ENCODE peak calls at places on chromosomes 6 and 20, in eight cellular contexts. X is breast epithelium; V is tibial nerve; E is mammary epithelial cell; T is CD4-positive, CD25-positive, alpha-beta regulatory T cell; C is CD8-positive, alpha-beta memory T cell; Z is fibroblast of lung; B is transverse colon. A is an unnamed sample. For H3K9me3, the result is how much of the 10 kb centered on the place peaks cover.

GRCh38 chr6:105569706-105570105 is 166.8 kb upstream of the PREP start:
- DNase-seq in B (no peak), E (no peak), T (no peak), X (no peak), Z (no peak), C (no peak), V (no peak), A (no peak)

GRCh38 chr6:85726206-85726605 is 83.5 kb upstream of the SYNCRIP start:
- DNase-seq in V (no peak), Z (no peak), E (no peak), B (no peak), X (no peak), C (no peak), T (no peak), A (no peak)

GRCh38 chr6:9646346-9647042 is 768.4 kb downstream of the TFAP2A start:
- DNase-seq in E (peak), B (no peak), Z (peak), T (no peak), C (no peak), V (no peak), X (no peak), A (no peak)

GRCh38 chr20:57211949-57212889 is 54.2 kb downstream of the BMP7 start:
- DNase-seq in E (peak), V (peak), X (peak), Z (peak), C (no peak), B (peak), T (no peak), A (peak)

GRCh38 chr20:35981969-35982368 is 13.6 kb downstream of the CNBD2 start:
- DNase-seq in X (no peak), B (no peak), V (no peak), T (no peak), C (no peak), E (no peak), Z (no peak), A (no peak)

GRCh38 chr20:17704589-17705317 is 5.0 kb downstream of the BANF2 start:
- DNase-seq in X (no peak), B (no peak), C (no peak), E (no peak), Z (no peak), T (no peak), V (no peak), A (no peak)

GRCh38 chr20:2815242-2815900 is 584 bp downstream of the C20orf141 start:
- DNase-seq in Z (no peak), X (no peak), V (no peak), T (no peak), B (no peak), C (no peak), E (no peak), A (no peak)

GRCh38 chr6:149933036-149933435 is 8.8 kb upstream of the ULBP2 start:
- DNase-seq in Z (no peak), T (no peak), C (no peak), V (no peak), B (no peak), E (no peak), X (no peak), A (no peak)

GRCh38 chr6:52087498-52087999 is at the start of gene PKHD1:
- DNase-seq in V (no peak), T (no peak), E (peak), C (no peak), B (peak), Z (no peak), X (no peak), A (peak)

GRCh38 chr6:110415297-110415916 is at the start of gene DDO:
- DNase-seq in C (no peak), B (peak), X (peak), V (no peak), T (no peak), Z (peak), E (peak), A (peak)

GRCh38 chr6:76694779-76695178 is 622.3 kb upstream of the IMPG1 start:
- DNase-seq in V (no peak), Z (no peak), B (no peak), C (no peak), E (no peak), T (no peak), X (no peak), A (no peak)

GRCh38 chr20:43744121-43744520 is 17.3 kb upstream of the GTSF1L start:
- DNase-seq in Z (peak), V (no peak), X (no peak), B (no peak), C (no peak), E (peak), T (peak), A (no peak)

GRCh38 chr6:46509981-46510510 is 18.8 kb upstream of the RCAN2 start:
- DNase-seq in B (no peak), T (no peak), E (no peak), X (no peak), C (no peak), V (no peak), Z (no peak), A (no peak)

GRCh38 chr6:19896580-19897010 is 59.4 kb downstream of the ID4 start:
- DNase-seq in Z (no peak), B (no peak), E (peak), X (peak), V (peak), T (no peak), C (no peak), A (no peak)

GRCh38 chr20:9140172-9140760 is 71.4 kb downstream of the PLCB4 start:
- DNase-seq in Z (peak), T (no peak), V (no peak), X (no peak), B (no peak), E (no peak), C (no peak), A (no peak)

GRCh38 chr6:117270121-117270959 is 5.0 kb downstream of the VGLL2 start:
- DNase-seq in E (peak), Z (peak), X (no peak), C (no peak), B (no peak), V (no peak), T (no peak), A (no peak)

GRCh38 chr6:41092421-41093140 is 19.8 kb downstream of the NFYA start:
- DNase-seq in X (no peak), B (no peak), V (no peak), E (peak), C (no peak), Z (peak), T (peak), A (no peak)

GRCh38 chr6:113860165-113860955 is 3.2 kb downstream of the MARCKS start:
- DNase-seq in B (peak), V (peak), X (no peak), Z (peak), E (peak), C (no peak), T (no peak), A (peak)

GRCh38 chr6:141316236-141316635 is 816.5 kb upstream of the GJE1 start:
- DNase-seq in E (no peak), C (no peak), T (no peak), V (no peak), X (no peak), Z (peak), B (no peak), A (no peak)

GRCh38 chr6:169470790-169471189 is 217.1 kb upstream of the THBS2 start:
- DNase-seq in Z (no peak), B (no peak), E (no peak), T (no peak), X (no peak), C (no peak), V (no peak), A (no peak)
- H3K9me3 ChIP-seq in Z (under half), B (under half), E (under half), T (under half), X (under half), C (under half), V (under half), A (under half)

GRCh38 chr6:37569317-37569716 is 69.6 kb upstream of the CCDC167 start:
- DNase-seq in V (no peak), T (no peak), C (no peak), E (no peak), X (no peak), Z (no peak), B (no peak), A (no peak)
- H3K27ac ChIP-seq in V (no peak), T (no peak), C (no peak), E (no peak), X (no peak), Z (no peak), B (no peak), A (no peak)

GRCh38 chr6:154733610-154734379 is 579 bp downstream of the SCAF8 start:
- DNase-seq in B (peak), Z (peak), E (peak), T (peak), X (peak), C (peak), V (peak), A (peak)

GRCh38 chr6:154732538-154732823 is 735 bp upstream of the SCAF8 start:
- DNase-seq in T (no peak), E (no peak), X (no peak), B (no peak), V (no peak), Z (no peak), C (no peak), A (no peak)

GRCh38 chr6:154726887-154727286 is 6.3 kb upstream of the SCAF8 start:
- DNase-seq in T (no peak), V (no peak), C (no peak), B (no peak), E (no peak), Z (no peak), X (no peak), A (no peak)

GRCh38 chr6:154732824-154733609 is at the start of gene SCAF8:
- DNase-seq in Z (peak), X (peak), V (peak), B (peak), E (peak), C (peak), T (peak), A (peak)

DNA sequence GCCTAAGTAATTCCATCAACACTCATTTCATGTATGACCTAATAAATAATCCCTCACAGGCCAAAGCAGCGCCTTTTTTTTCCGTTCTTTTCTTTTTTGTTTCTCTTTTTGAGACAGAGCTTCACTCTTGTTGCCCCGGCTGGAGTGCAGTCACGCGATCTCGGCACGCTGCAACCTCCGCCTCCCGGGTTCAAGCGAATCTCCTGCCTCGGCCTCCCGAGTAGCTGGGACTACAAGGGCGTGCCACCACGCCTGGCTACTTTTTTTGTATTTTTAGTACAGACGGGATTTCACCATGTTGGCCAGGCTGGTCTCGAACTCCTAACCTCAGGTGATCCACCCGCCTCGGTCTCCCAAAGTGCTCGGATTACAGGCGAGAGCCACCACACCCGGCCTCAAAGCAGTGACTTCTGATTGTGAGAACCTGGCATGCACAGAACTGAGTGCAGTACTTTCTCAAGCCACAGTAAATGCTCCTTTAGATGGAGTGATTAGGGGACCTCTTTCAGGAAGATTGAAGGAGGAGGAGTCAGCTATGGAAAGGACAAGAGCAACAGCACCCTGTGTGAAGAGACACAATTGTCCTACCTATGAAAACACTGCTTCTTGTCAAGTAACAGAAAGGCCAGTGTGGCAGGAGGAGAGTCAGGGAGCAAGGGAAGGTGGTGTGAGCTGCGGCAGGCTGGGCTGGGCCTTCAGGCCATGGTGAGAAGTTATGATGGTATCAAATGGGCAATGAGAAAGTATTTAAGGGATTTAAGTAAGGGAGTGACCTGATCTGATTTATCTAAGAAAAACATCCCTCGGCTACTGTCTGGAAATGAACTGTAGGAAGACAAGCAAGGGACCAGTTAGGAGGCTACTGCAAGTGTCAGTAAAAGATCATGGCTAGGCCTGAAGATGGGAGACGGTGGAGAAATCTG is 1.7 kb upstream of the SCAF8 start:
- DNase-seq in T (no peak), B (no peak), X (no peak), V (no peak), Z (no peak), E (no peak), C (no peak), A (no peak)
- H3K4me3 ChIP-seq in T (no peak), B (no peak), X (peak), V (no peak), Z (no peak), E (no peak), C (no peak), A (no peak)

DNA sequence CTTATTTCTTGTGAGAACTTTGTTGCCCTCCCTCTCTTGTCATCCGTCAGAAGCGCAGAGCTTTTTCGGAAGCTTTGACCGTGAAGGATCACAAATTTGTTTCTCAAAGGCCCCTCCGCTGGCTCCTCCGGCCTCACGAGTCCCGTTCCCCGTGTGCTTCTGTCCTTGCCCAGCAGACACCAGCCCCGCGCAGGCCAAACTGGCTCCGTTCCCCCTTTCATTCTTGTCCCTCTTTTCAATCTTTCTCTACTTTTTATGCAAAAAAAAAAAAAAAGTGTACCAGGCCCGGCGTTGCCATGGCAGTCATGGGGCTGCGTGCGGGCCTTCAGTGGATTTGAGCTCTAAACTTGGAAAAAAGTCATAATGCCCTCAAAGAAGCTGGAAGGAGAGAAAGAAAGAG is 670.6 kb downstream of the QKI start:
- DNase-seq in E (no peak), X (no peak), C (no peak), Z (no peak), V (peak), B (no peak), T (no peak), A (no peak)
- H3K9me3 ChIP-seq in E (under half), X (under half), C (under half), Z (under half), V (under half), B (under half), T (under half), A (under half)

GRCh38 chr20:49672109-49672681 is 41.5 kb downstream of the B4GALT5 start:
- DNase-seq in E (no peak), X (no peak), Z (no peak), T (no peak), B (no peak), V (no peak), C (no peak), A (no peak)
- H3K27ac ChIP-seq in E (no peak), X (no peak), Z (no peak), T (no peak), B (no peak), V (no peak), C (no peak), A (peak)

GRCh38 chr6:96116674-96117073 is 100.9 kb downstream of the FUT9 start:
- DNase-seq in E (no peak), V (no peak), X (no peak), B (no peak), Z (no peak), T (peak), C (no peak), A (no peak)

GRCh38 chr6:96104910-96105309 is 89.1 kb downstream of the FUT9 start:
- DNase-seq in V (no peak), T (no peak), X (no peak), B (no peak), E (peak), Z (no peak), C (no peak), A (no peak)

DNA sequence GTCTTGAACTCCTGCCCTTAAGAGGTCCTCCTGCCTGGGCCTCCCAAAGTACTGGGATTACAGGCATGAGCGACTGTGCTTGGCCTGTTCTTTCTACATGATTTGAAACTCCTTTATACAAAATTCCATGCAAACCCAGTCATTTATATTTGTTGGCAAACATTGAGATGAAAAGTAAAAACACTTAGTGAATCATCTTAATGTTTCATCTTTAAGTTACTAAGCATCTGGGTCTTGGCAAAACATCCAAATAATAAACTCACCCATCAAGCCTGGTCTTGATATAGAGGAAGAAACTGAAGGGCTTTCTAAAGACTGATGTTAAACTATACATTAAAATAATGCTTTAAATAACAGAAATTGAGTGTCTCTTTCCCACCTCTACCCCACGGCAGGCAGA is 95.1 kb downstream of the FUT9 start:
- DNase-seq in C (no peak), E (peak), Z (peak), V (no peak), X (no peak), B (no peak), T (no peak), A (no peak)
- H3K4me3 ChIP-seq in C (no peak), E (no peak), Z (no peak), V (no peak), X (no peak), B (no peak), T (no peak), A (no peak)

DNA sequence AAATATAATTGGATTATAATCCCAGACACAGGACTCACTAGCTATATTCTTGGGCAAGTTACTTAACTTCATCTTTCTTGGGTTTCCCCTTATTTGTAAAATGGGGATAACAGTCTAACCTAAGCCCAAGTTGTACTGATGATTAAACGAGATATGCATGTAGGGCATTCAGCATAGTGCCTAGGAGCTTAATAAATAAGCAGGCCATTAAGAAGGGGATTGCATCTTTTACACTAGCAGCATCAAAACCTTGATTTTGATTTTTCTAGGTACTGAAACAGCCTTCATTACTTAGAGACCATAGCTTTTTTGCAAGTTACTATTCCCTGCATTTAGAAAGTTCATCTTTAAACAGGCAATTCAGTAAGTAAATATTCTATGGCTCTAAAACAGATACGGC is 2.2 kb upstream of the QKI start:
- DNase-seq in T (peak), C (no peak), Z (no peak), E (no peak), B (no peak), V (no peak), X (no peak), A (no peak)
- H3K9me3 ChIP-seq in T (under half), C (under half), Z (under half), E (under half), B (under half), V (under half), X (under half), A (under half)

A was measured in body of pancreas.